ENCODE peak calls at places on chromosome 18, in ten cellular contexts. R is aorta, U is hypothalamus, X is NCI-H510A treated with DMSO at 0.1 percent for 48 hours, O is NCI-H1092 treated with DMSO at 0.1 percent for 48 hours, V is WTC11, Q is fibroblast of the aortic adventitia, D is HCT116, L is ovary, E is adrenal gland. F is an unnamed sample.

GRCh38 chr18:34729740-34730338 is 19.7 kb downstream of the DTNA start:
- DNase-seq in R (no peak), U (no peak), X (no peak), O (no peak), V (no peak), Q (no peak), D (no peak), L (no peak), E (no peak), F (no peak)

GRCh38 chr18:11976882-11977281 is 4.4 kb upstream of the IMPA2 start:
- DNase-seq in R (no peak), U (no peak), X (no peak), O (no peak), V (no peak), Q (peak; percentile 24), D (no peak), L (no peak), E (no peak), F (no peak)

GRCh38 chr18:58269931-58270330 is 225.9 kb downstream of the NEDD4L start:
- DNase-seq in R (no peak), U (no peak), X (no peak), O (no peak), V (no peak), Q (no peak), D (peak; percentile 64), L (no peak), E (no peak), F (no peak)

GRCh38 chr18:31658670-31659573 is 25.5 kb downstream of the B4GALT6 start:
- DNase-seq in R (no peak), U (no peak), X (peak; percentile 93), O (no peak), V (no peak), Q (no peak), D (no peak), L (no peak), E (no peak), F (no peak)

GRCh38 chr18:10750386-10751035 is 224.7 kb downstream of the NAPG start:
- DNase-seq in R (no peak), U (no peak), X (no peak), O (no peak), V (no peak), Q (peak; percentile 28), D (no peak), L (no peak), E (no peak), F (no peak)

GRCh38 chr18:78410094-78410786 is 569.4 kb upstream of the SALL3 start:
- DNase-seq in R (no peak), U (no peak), X (no peak), O (no peak), V (no peak), Q (no peak), D (no peak), L (no peak), E (no peak), F (no peak)

GRCh38 chr18:27717816-27718215 is 459.1 kb downstream of the CDH2 start:
- DNase-seq in R (no peak), U (no peak), X (peak; percentile 82), O (no peak), V (no peak), Q (no peak), D (no peak), L (no peak), E (no peak), F (no peak)

GRCh38 chr18:73407506-73407905 is 539.7 kb upstream of the NETO1 start:
- DNase-seq in R (no peak), U (no peak), X (no peak), O (no peak), V (no peak), Q (peak; percentile 25), D (no peak), L (no peak), E (no peak), F (no peak)

F was measured in NCI-H1105.